ENCODE peak calls at places on chromosomes 6 and 20, in eight cellular contexts. A is HCT116; E is MM.1S; I is tibial nerve; V is left lung; T is mucosa of descending colon; R is CD4-positive, CD25-positive, alpha-beta regulatory T cell; C is neural progenitor cell. M is an unnamed sample. For H3K9me3, the result is how much of the 10 kb centered on the place peaks cover.

GRCh38 chr20:46307139-46307998 is 929 bp downstream of the CDH22 start:
- DNase-seq in R (peak), I (no peak), V (peak), E (peak), A (no peak), T (peak), C (peak), M (peak)

GRCh38 chr6:138219901-138220300 is 1.6 kb upstream of the PBOV1 start:
- DNase-seq in R (no peak), V (no peak), C (no peak), A (no peak), E (no peak), I (no peak), T (no peak), M (no peak)

GRCh38 chr20:62791301-62792181 is 4.7 kb upstream of the MRGBP start:
- DNase-seq in I (peak), R (peak), C (peak), V (no peak), E (peak), A (peak), T (peak), M (peak)

GRCh38 chr6:43469947-43470346 is 7.4 kb upstream of the TJAP1 start:
- DNase-seq in C (no peak), A (no peak), I (no peak), V (no peak), T (no peak), E (no peak), R (no peak), M (no peak)

GRCh38 chr6:139137716-139138115 is 2.8 kb downstream of the HECA start:
- DNase-seq in I (no peak), A (no peak), V (no peak), T (no peak), E (no peak), R (no peak), C (no peak), M (no peak)

GRCh38 chr6:3297909-3298308 is 39.2 kb downstream of the PSMG4 start:
- DNase-seq in T (no peak), C (no peak), A (no peak), E (no peak), V (no peak), I (no peak), R (no peak), M (no peak)

GRCh38 chr6:168442646-168443045 is 1.7 kb downstream of the SMOC2 start:
- DNase-seq in R (no peak), V (no peak), A (no peak), I (no peak), C (peak), T (no peak), E (no peak), M (no peak)

GRCh38 chr6:11492444-11493300 is 44.9 kb upstream of the TMEM170B start:
- DNase-seq in I (no peak), R (no peak), V (no peak), T (no peak), E (no peak), C (no peak), A (no peak), M (no peak)

GRCh38 chr20:57006411-57007170 is 259.9 kb downstream of the BMP7 start:
- DNase-seq in T (no peak), A (no peak), E (peak), V (no peak), R (no peak), I (no peak), C (peak), M (no peak)

GRCh38 chr6:46648869-46649488 is 3.6 kb downstream of the CYP39A1 start:
- DNase-seq in T (no peak), E (no peak), V (no peak), I (no peak), A (peak), C (no peak), R (no peak), M (no peak)

GRCh38 chr20:32144898-32145662 is 35.6 kb downstream of the TM9SF4 start:
- DNase-seq in A (no peak), I (no peak), C (no peak), E (no peak), V (no peak), T (no peak), R (no peak), M (no peak)

GRCh38 chr20:16714242-16714641 is 15.6 kb upstream of the SNRPB2 start:
- DNase-seq in C (no peak), E (no peak), I (no peak), R (no peak), A (no peak), T (no peak), V (no peak), M (no peak)

GRCh38 chr6:1611322-1611571 is 1.5 kb downstream of the FOXC1 start:
- DNase-seq in E (no peak), V (no peak), R (no peak), I (no peak), A (no peak), C (peak), T (no peak), M (no peak)

GRCh38 chr6:170096803-170097504 is 193.9 kb downstream of the DLL1 start:
- DNase-seq in V (no peak), C (no peak), R (no peak), A (no peak), E (no peak), I (no peak), T (no peak), M (no peak)

GRCh38 chr6:162618463-162619002 is 109.0 kb downstream of the PRKN start:
- DNase-seq in A (no peak), C (no peak), V (no peak), I (no peak), R (no peak), T (no peak), E (no peak), M (no peak)

GRCh38 chr6:101544286-101544685 is 150.8 kb downstream of the GRIK2 start:
- DNase-seq in C (no peak), I (no peak), E (no peak), A (no peak), T (no peak), R (no peak), V (no peak), M (no peak)

GRCh38 chr20:36097751-36098151 is 56.8 kb upstream of the EPB41L1 start:
- DNase-seq in V (no peak), C (peak), E (no peak), R (no peak), A (no peak), I (no peak), T (no peak), M (no peak)

GRCh38 chr6:118719351-118720124 is 68.1 kb upstream of the CEP85L start:
- DNase-seq in I (no peak), R (no peak), C (no peak), V (no peak), E (peak), T (no peak), A (no peak), M (no peak)

GRCh38 chr6:5786321-5787053 is 220.2 kb downstream of the NRN1 start:
- DNase-seq in R (no peak), V (no peak), C (no peak), E (no peak), I (no peak), A (no peak), T (no peak), M (no peak)

GRCh38 chr6:147063469-147064031 is 140.7 kb upstream of the STXBP5 start:
- DNase-seq in I (no peak), R (no peak), C (no peak), E (no peak), V (no peak), T (no peak), A (peak), M (no peak)

GRCh38 chr6:33427585-33428218 is 7.8 kb downstream of the SYNGAP1 start:
- DNase-seq in C (peak), R (peak), I (peak), T (peak), V (peak), A (no peak), E (no peak), M (peak)

GRCh38 chr6:137928286-137928685 is 61.2 kb downstream of the TNFAIP3 start:
- DNase-seq in T (no peak), R (no peak), E (peak), V (no peak), I (no peak), A (no peak), C (no peak), M (no peak)

GRCh38 chr6:143110996-143111395 is 50.3 kb downstream of the AIG1 start:
- DNase-seq in I (no peak), T (no peak), E (no peak), A (no peak), C (no peak), R (no peak), V (no peak), M (no peak)

GRCh38 chr20:13220194-13220856 is 749 bp upstream of the ISM1 start:
- DNase-seq in C (peak), A (no peak), T (peak), E (no peak), R (no peak), V (peak), I (peak), M (no peak)

GRCh38 chr6:9484091-9484490 is 930.8 kb downstream of the TFAP2A start:
- DNase-seq in C (no peak), A (no peak), I (no peak), T (no peak), E (no peak), R (no peak), V (no peak), M (no peak)

GRCh38 chr6:149962461-149963211 is 1.1 kb upstream of the ULBP1 start:
- DNase-seq in C (no peak), I (no peak), A (no peak), R (no peak), T (no peak), E (no peak), V (no peak), M (no peak)

GRCh38 chr6:129671442-129672344 is 38.3 kb downstream of the ARHGAP18 start:
- DNase-seq in C (peak), E (no peak), V (no peak), R (no peak), A (no peak), I (no peak), T (no peak), M (peak)

GRCh38 chr20:29408034-29408695 is 1849.3 kb upstream of the DEFB115 start:
- DNase-seq in A (no peak), E (no peak), V (peak), T (no peak), R (no peak), I (no peak), C (no peak), M (no peak)
- H3K9me3 ChIP-seq in A (under half), E (under half), V (under half), T (under half), R (under half), I (under half), C (under half), M (under half)

GRCh38 chr20:39611901-39612300 is 649.8 kb downstream of the DHX35 start:
- DNase-seq in A (no peak), E (no peak), V (no peak), T (no peak), R (no peak), I (no peak), C (no peak), M (no peak)
- H3K9me3 ChIP-seq in A (under half), E (under half), V (under half), T (under half), R (under half), I (under half), C (under half), M (under half)

DNA sequence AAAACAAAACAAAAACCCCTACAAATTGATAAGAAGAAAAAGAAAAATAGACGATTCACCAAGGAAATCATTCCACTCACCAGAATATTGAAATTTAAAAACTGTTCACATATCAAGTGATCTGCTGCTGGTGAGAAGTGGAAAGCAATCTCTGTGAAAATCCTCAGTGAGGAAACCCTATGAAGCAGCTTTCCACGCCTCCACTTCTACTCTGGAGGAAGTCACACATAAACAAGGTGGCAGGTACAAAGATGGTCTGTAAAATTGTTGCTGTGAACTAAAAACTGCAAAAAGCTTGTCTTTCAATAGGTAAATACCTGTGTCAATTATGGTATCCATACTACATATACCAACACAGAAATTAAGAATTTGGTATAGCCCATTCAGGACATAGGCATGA is 18.5 kb downstream of the CD164 start:
- DNase-seq in T (no peak), I (no peak), A (no peak), R (no peak), E (no peak), C (no peak), V (no peak), M (no peak)
- H3K9me3 ChIP-seq in T (under half), I (under half), A (under half), R (under half), E (under half), C (under half), V (under half), M (under half)

DNA sequence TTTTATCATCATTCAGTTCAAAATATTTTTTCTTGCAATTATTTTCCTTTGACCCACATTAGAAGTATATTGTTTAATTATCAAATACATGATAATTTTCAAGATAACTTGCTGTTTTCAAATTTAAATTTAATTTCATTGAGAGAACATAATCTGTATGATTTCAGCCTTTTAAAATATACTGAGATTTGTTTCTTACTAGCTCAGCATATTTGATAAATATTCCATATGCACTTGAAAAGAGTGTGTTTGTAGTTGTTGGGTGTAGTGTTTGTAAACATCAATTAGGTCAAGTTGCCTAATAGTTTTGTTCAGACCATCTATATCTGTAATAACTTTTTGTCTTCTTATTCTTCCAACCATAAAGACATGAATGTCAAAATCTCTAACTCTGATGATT is 19.0 kb upstream of the RFX6 start:
- DNase-seq in E (no peak), A (no peak), V (no peak), T (no peak), I (no peak), R (no peak), C (no peak), M (no peak)
- H3K9me3 ChIP-seq in E (under half), A (under half), V (under half), T (under half), I (under half), R (under half), C (under half), M (under half)

DNA sequence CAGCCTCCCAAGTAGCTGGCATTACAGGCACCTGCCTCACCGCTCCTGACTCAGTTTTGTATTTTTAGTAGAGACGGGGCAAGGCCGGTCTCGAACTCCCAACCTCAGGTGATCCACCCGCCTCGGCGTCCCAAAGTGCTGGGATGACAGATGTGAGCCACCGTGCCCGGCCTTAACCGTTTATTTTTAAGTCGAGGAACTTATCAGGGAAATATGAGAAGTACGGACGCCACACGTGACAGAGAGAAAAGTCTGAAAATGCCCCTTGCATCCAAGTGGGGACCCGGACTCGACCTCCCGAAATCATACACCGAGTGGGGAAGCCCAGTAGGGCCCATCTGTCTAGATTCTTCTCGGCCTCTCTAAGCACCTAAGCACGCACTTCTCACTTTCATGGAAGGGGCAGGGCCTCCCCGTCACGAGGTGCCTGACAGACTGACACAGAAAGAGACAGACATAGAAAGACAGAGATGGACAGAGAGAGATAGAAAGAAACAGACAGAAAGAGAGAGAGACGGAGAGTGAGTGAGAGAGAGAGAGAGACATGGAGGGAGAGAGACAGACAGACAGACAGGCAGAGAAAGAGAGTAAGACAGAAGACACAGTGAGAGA is 756.5 kb upstream of the DEFB115 start:
- DNase-seq in I (no peak), E (no peak), V (no peak), A (no peak), C (no peak), T (no peak), R (no peak), M (no peak)
- H3K9me3 ChIP-seq in I (under half), E (under half), V (under half), A (under half), C (under half), T (under half), R (under half), M (under half)